ENCODE peak calls at places on chromosomes 3 and 15, in four cellular contexts. K, H, X and N are unnamed samples.

GRCh38 chr3:153503873-153504272 is 341.8 kb downstream of the RAP2B start:
- DNase-seq in K (no peak), H (no peak), X (no peak), N (no peak)

GRCh38 chr3:105827959-105828358 is 40.9 kb downstream of the CBLB start:
- DNase-seq in K (peak; percentile 41), H (peak; percentile 92), X (no peak), N (no peak)

GRCh38 chr3:33658971-33659848 is 58.8 kb downstream of the CLASP2 start:
- DNase-seq in K (peak; percentile 77), H (peak; percentile 74), X (peak; percentile 96), N (no peak)

GRCh38 chr15:61749169-61749568 is 311.1 kb downstream of the VPS13C start:
- DNase-seq in K (no peak), H (no peak), X (no peak), N (no peak)

GRCh38 chr3:11185564-11186317 is 31.4 kb downstream of the HRH1 start:
- DNase-seq in K (no peak), H (peak; percentile 66), X (no peak), N (no peak)

GRCh38 chr3:106262976-106263375 is 394.2 kb upstream of the CBLB start:
- DNase-seq in K (no peak), H (peak; percentile 16), X (no peak), N (no peak)

GRCh38 chr3:148280623-148281242 is 417.0 kb upstream of the AGTR1 start:
- DNase-seq in K (peak; percentile 4), H (no peak), X (no peak), N (peak; percentile 79)

GRCh38 chr3:111619833-111620232 is 24.7 kb upstream of the ZBED2 start:
- DNase-seq in K (no peak), H (no peak), X (no peak), N (no peak)

GRCh38 chr3:25863011-25863415 is 73.1 kb downstream of the OXSM start:
- DNase-seq in K (no peak), H (no peak), X (no peak), N (no peak)

GRCh38 chr3:51396401-51396800 is 5.3 kb downstream of the RBM15B start:
- DNase-seq in K (no peak), H (no peak), X (no peak), N (no peak)

GRCh38 chr3:197125601-197126000 is 96.0 kb upstream of the MELTF start:
- DNase-seq in K (no peak), H (peak; percentile 69), X (no peak), N (no peak)

GRCh38 chr15:43777293-43777819 is 590 bp upstream of the ELL3 start:
- DNase-seq in K (peak; percentile 71), H (peak; percentile 49), X (no peak), N (no peak)
- TF ChIP-seq CTCF in K (peak; percentile 48), H (peak; percentile 90), X (peak; percentile 68), N (peak; percentile 96)

GRCh38 chr15:95850837-95851236 is 479.7 kb upstream of the NR2F2 start:
- DNase-seq in K (no peak), H (no peak), X (no peak), N (no peak)
- TF ChIP-seq CTCF in K (peak; percentile 19), H (no peak), X (no peak), N (no peak)

GRCh38 chr3:70042683-70043082 is 43.1 kb downstream of the SAMMSON start:
- DNase-seq in K (no peak), H (no peak), X (no peak), N (no peak)
- TF ChIP-seq CTCF in K (no peak), H (no peak), X (no peak), N (no peak)

GRCh38 chr3:15815696-15816095 is 17.9 kb upstream of the ANKRD28 start:
- DNase-seq in K (no peak), H (no peak), X (no peak), N (no peak)
- TF ChIP-seq CTCF in K (peak; percentile 6), H (no peak), X (peak; percentile 72), N (peak; percentile 93)

GRCh38 chr3:14549256-14549931 is 9.3 kb upstream of the GRIP2 start:
- DNase-seq in K (no peak), H (peak; percentile 13), X (no peak), N (peak; percentile 28)
- TF ChIP-seq CTCF in K (no peak), H (peak; percentile 53), X (no peak), N (peak; percentile 64)